ENCODE peak calls at places on chromosomes 12 and 14, in six cellular contexts. One of them, this sample, is unnamed.

GRCh38 chr12:53207042-53207441 is at the start of gene ITGB7:
- DNase-seq in LHCN-M2: no peak
- DNase-seq in amygdala: no peak
- DNase-seq in SK-MEL-5: no peak
- DNase-seq in GOT3: no peak
- DNase-seq in NCI-H1105: no peak
- DNase-seq in this sample: peak; percentile 62

GRCh38 chr14:64507376-64508156 is 3.0 kb downstream of the ZBTB1 start:
- DNase-seq in LHCN-M2: peak; percentile 53
- DNase-seq in amygdala: no peak
- DNase-seq in SK-MEL-5: no peak
- DNase-seq in GOT3: no peak
- DNase-seq in NCI-H1105: no peak
- DNase-seq in this sample: no peak

GRCh38 chr12:2893007-2893406 is 2.3 kb downstream of the TULP3 start:
- DNase-seq in LHCN-M2: peak; percentile 76
- DNase-seq in amygdala: no peak
- DNase-seq in SK-MEL-5: no peak
- DNase-seq in GOT3: no peak
- DNase-seq in NCI-H1105: no peak
- DNase-seq in this sample: no peak

GRCh38 chr12:3129301-3130052 is 52.3 kb downstream of the TSPAN9 start:
- DNase-seq in LHCN-M2: peak; percentile 80
- DNase-seq in amygdala: no peak
- DNase-seq in SK-MEL-5: peak; percentile 59
- DNase-seq in GOT3: no peak
- DNase-seq in NCI-H1105: no peak
- DNase-seq in this sample: no peak

GRCh38 chr12:29024117-29024516 is 125.0 kb upstream of the FAR2 start:
- DNase-seq in LHCN-M2: no peak
- DNase-seq in amygdala: no peak
- DNase-seq in SK-MEL-5: no peak
- DNase-seq in GOT3: no peak
- DNase-seq in NCI-H1105: no peak
- DNase-seq in this sample: no peak

GRCh38 chr12:120249875-120250795 is 15.4 kb downstream of the PXN start:
- DNase-seq in LHCN-M2: no peak
- DNase-seq in amygdala: no peak
- DNase-seq in SK-MEL-5: no peak
- DNase-seq in GOT3: no peak
- DNase-seq in NCI-H1105: no peak
- DNase-seq in this sample: peak; percentile 32

GRCh38 chr14:98345186-98345585 is 926.8 kb downstream of the BCL11B start:
- DNase-seq in LHCN-M2: no peak
- DNase-seq in amygdala: no peak
- DNase-seq in SK-MEL-5: no peak
- DNase-seq in GOT3: no peak
- DNase-seq in NCI-H1105: no peak
- DNase-seq in this sample: no peak

GRCh38 chr14:49982522-49982951 is 89.7 kb downstream of the ARF6 start:
- DNase-seq in LHCN-M2: peak; percentile 91
- DNase-seq in amygdala: no peak
- DNase-seq in SK-MEL-5: no peak
- DNase-seq in GOT3: no peak
- DNase-seq in NCI-H1105: no peak
- DNase-seq in this sample: no peak

GRCh38 chr12:5437122-5437521 is 5.2 kb downstream of the NTF3 start:
- DNase-seq in LHCN-M2: no peak
- DNase-seq in amygdala: no peak
- DNase-seq in SK-MEL-5: no peak
- DNase-seq in GOT3: no peak
- DNase-seq in NCI-H1105: no peak
- DNase-seq in this sample: no peak

GRCh38 chr12:45303955-45304354 is 88.1 kb downstream of the ANO6 start:
- DNase-seq in LHCN-M2: no peak
- DNase-seq in amygdala: no peak
- DNase-seq in SK-MEL-5: peak; percentile 7
- DNase-seq in GOT3: no peak
- DNase-seq in NCI-H1105: no peak
- DNase-seq in this sample: no peak

GRCh38 chr12:114799574-114800487 is 115.9 kb upstream of the TBX3 start:
- DNase-seq in LHCN-M2: peak; percentile 1
- DNase-seq in amygdala: no peak
- DNase-seq in SK-MEL-5: peak; percentile 66
- DNase-seq in GOT3: no peak
- DNase-seq in NCI-H1105: no peak
- DNase-seq in this sample: no peak

GRCh38 chr14:99330316-99331240 is 58.6 kb upstream of the BCL11B start:
- DNase-seq in LHCN-M2: no peak
- DNase-seq in amygdala: no peak
- DNase-seq in SK-MEL-5: no peak
- DNase-seq in GOT3: no peak
- DNase-seq in NCI-H1105: no peak
- DNase-seq in this sample: no peak

GRCh38 chr14:90274808-90275454 is 18.6 kb downstream of the PSMC1 start:
- DNase-seq in LHCN-M2: peak; percentile 68
- DNase-seq in amygdala: no peak
- DNase-seq in SK-MEL-5: no peak
- DNase-seq in GOT3: no peak
- DNase-seq in NCI-H1105: no peak
- DNase-seq in this sample: no peak

GRCh38 chr12:90959538-90960139 is 4.7 kb upstream of the CCER1 start:
- DNase-seq in LHCN-M2: peak; percentile 59
- DNase-seq in amygdala: no peak
- DNase-seq in SK-MEL-5: peak; percentile 73
- DNase-seq in GOT3: no peak
- DNase-seq in NCI-H1105: peak; percentile 18
- DNase-seq in this sample: no peak

This sample was measured in T-cell.